ENCODE peak calls at places on chromosome 15, in nine cellular contexts. B, G, L, I, C, Z, D, O and E are unnamed samples.

GRCh38 chr15:55588070-55588817 is at the start of gene PYGO1:
- DNase-seq in Z (peak), L (no peak), I (peak), C (peak), G (peak), O (peak), B (peak), D (peak), E (peak)

GRCh38 chr15:88020806-88021205 is 235.7 kb downstream of the NTRK3 start:
- DNase-seq in C (no peak), B (no peak), G (no peak), I (no peak), O (no peak), Z (no peak), D (no peak), L (no peak), E (no peak)

GRCh38 chr15:27696530-27696929 is 402.6 kb downstream of the OCA2 start:
- DNase-seq in I (no peak), B (no peak), Z (no peak), D (no peak), L (no peak), G (no peak), C (no peak), O (no peak), E (no peak)

GRCh38 chr15:63059573-63060216 is 17.1 kb downstream of the TPM1 start:
- DNase-seq in C (no peak), G (no peak), L (no peak), D (no peak), O (no peak), B (no peak), I (no peak), Z (no peak), E (no peak)

GRCh38 chr15:35654334-35654733 is 108.4 kb upstream of the DPH6 start:
- DNase-seq in C (no peak), B (no peak), O (no peak), L (no peak), Z (no peak), D (peak), G (no peak), I (no peak), E (no peak)

GRCh38 chr15:101176625-101177024 is 75.2 kb downstream of the CHSY1 start:
- DNase-seq in C (no peak), O (no peak), D (no peak), Z (no peak), G (no peak), B (no peak), L (no peak), I (no peak), E (no peak)

GRCh38 chr15:89367485-89368451 is 33.1 kb upstream of the POLG start:
- DNase-seq in Z (no peak), B (peak), I (peak), C (peak), G (no peak), O (no peak), L (no peak), D (no peak), E (peak)

GRCh38 chr15:45157056-45157455 is 27.3 kb downstream of the DUOX1 start:
- DNase-seq in I (no peak), G (no peak), Z (no peak), B (no peak), L (no peak), D (peak), O (no peak), C (peak), E (no peak)

GRCh38 chr15:41115088-41115651 is 910 bp downstream of the INO80 start:
- DNase-seq in G (peak), C (peak), L (no peak), Z (no peak), I (no peak), B (no peak), D (peak), O (no peak), E (no peak)

GRCh38 chr15:89320200-89320599 is 14.4 kb downstream of the POLG start:
- DNase-seq in O (no peak), B (no peak), Z (no peak), G (no peak), D (no peak), L (no peak), C (no peak), I (no peak), E (no peak)

GRCh38 chr15:77179541-77179998 is 108.7 kb upstream of the TSPAN3 start:
- DNase-seq in L (no peak), D (no peak), O (no peak), G (no peak), C (peak), B (peak), I (no peak), Z (no peak), E (no peak)

GRCh38 chr15:85336870-85337269 is 43.5 kb upstream of the AKAP13 start:
- DNase-seq in D (no peak), L (no peak), G (no peak), C (no peak), O (no peak), B (peak), Z (no peak), I (no peak), E (no peak)

GRCh38 chr15:28900892-28901586 is 15.3 kb downstream of the APBA2 start:
- DNase-seq in I (no peak), C (no peak), B (no peak), O (no peak), Z (no peak), L (no peak), D (no peak), G (no peak), E (no peak)

GRCh38 chr15:55164284-55164683 is 32.5 kb downstream of the RSL24D1 start:
- DNase-seq in I (no peak), G (no peak), B (no peak), D (no peak), L (no peak), C (peak), Z (no peak), O (no peak), E (no peak)

GRCh38 chr15:69042531-69042930 is 28.0 kb downstream of the NOX5 start:
- DNase-seq in B (no peak), O (no peak), D (no peak), G (no peak), C (no peak), L (no peak), I (no peak), Z (no peak), E (no peak)

GRCh38 chr15:65376767-65377104 is 1.1 kb downstream of the IGDCC3 start:
- DNase-seq in B (peak), D (no peak), G (no peak), C (no peak), I (no peak), O (no peak), Z (no peak), L (no peak), E (no peak)

GRCh38 chr15:71279757-71280141 is 164.5 kb downstream of the THSD4 start:
- DNase-seq in O (no peak), I (no peak), B (no peak), G (no peak), L (no peak), Z (no peak), C (no peak), D (no peak), E (no peak)

GRCh38 chr15:74844319-74845207 is 1.6 kb upstream of the ULK3 start:
- DNase-seq in I (no peak), D (no peak), O (no peak), G (no peak), B (no peak), C (no peak), L (no peak), Z (no peak), E (no peak)